ENCODE peak calls at places on chromosome 7, in four cellular contexts. M is SK-N-SH, J is K562, B is H1. Q is an unnamed sample.

GRCh38 chr7:90433221-90433620 is 30.0 kb downstream of the CLDN12 start:
- DNase-seq in J (no peak), B (no peak), M (no peak), Q (no peak)

GRCh38 chr7:20152511-20152910 is 64.7 kb downstream of the MACC1 start:
- DNase-seq in J (no peak), M (no peak), B (no peak), Q (no peak)

GRCh38 chr7:114875171-114875570 is 46.7 kb upstream of the MDFIC start:
- DNase-seq in J (no peak), M (no peak), B (no peak), Q (no peak)

GRCh38 chr7:74657692-74658170 is at the start of gene GTF2I:
- DNase-seq in M (no peak), B (no peak), J (peak), Q (peak)

GRCh38 chr7:128167316-128167691 is 73.8 kb upstream of the LEP start:
- DNase-seq in J (peak), B (no peak), M (peak), Q (peak)

GRCh38 chr7:27129729-27130539 is 623 bp downstream of the HOXA4 start:
- DNase-seq in B (no peak), M (no peak), J (no peak), Q (no peak)

GRCh38 chr7:30893357-30893756 is 18.3 kb upstream of the AQP1 start:
- DNase-seq in J (no peak), M (peak), B (no peak), Q (no peak)

GRCh38 chr7:92614586-92615237 is 24.5 kb upstream of the FAM133B start:
- DNase-seq in M (peak), B (no peak), J (no peak), Q (no peak)

GRCh38 chr7:131365876-131366275 is 38.2 kb downstream of the MKLN1 start:
- DNase-seq in B (no peak), M (no peak), J (no peak), Q (no peak)

GRCh38 chr7:11613292-11613930 is 218.6 kb downstream of the THSD7A start:
- DNase-seq in M (no peak), J (no peak), B (no peak), Q (peak)

GRCh38 chr7:11612737-11613136 is 219.3 kb downstream of the THSD7A start:
- DNase-seq in J (no peak), B (no peak), M (no peak), Q (no peak)

GRCh38 chr7:11620406-11620805 is 211.6 kb downstream of the THSD7A start:
- DNase-seq in J (no peak), M (no peak), B (no peak), Q (no peak)

GRCh38 chr7:11616466-11616865 is 215.5 kb downstream of the THSD7A start:
- DNase-seq in M (no peak), B (no peak), J (no peak), Q (no peak)

GRCh38 chr7:11615163-11615562 is 216.8 kb downstream of the THSD7A start:
- DNase-seq in M (no peak), B (no peak), J (no peak), Q (no peak)
- TF ChIP-seq TEAD4 in M (no peak), B (no peak), J (no peak), Q (no peak)

DNA sequence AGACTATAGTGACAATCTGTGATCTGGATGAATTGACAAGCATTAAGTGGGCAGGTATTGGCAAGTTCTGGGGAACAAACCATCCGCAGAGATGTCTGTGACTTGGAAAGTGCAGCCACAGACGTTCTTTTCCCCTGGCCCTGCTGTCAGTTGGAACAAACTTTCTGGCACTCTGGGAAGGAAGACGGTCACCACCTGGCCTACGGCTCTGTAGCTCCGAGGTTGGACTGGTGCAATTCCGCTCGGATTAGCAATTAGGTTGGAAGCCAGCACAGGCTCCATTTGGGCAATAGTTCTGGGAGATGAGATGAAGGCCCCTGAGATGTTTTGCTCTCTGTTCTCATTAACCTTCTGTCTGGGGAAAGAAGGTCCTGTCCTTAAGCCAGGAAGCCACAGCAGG is 437.5 kb downstream of the CALN1 start:
- DNase-seq in J (no peak), M (no peak), B (no peak), Q (no peak)
- TF ChIP-seq TEAD4 in J (no peak), M (no peak), B (no peak), Q (no peak)

DNA sequence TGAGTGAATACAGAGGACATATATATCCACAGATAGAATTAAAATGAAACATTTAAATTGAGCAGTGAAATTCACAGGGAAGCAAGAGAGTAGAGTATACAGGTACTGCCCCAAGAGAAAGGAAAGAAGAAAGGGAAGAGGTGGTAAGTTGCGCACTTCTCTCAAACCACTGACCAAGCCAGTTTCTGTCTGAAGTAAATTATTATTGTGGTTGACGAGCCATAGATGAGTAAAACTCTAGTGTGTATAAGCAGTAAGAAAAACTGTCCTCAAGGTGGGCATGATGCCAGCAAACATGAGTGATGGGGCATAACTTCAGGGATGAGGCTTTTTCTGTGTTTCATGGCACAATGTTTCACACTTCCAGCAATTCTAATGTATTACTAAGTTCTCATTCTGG is 4.4 kb upstream of the BET1 start:
- DNase-seq in J (no peak), B (no peak), M (no peak), Q (no peak)
- TF ChIP-seq TEAD4 in J (no peak), B (no peak), M (no peak), Q (no peak)

DNA sequence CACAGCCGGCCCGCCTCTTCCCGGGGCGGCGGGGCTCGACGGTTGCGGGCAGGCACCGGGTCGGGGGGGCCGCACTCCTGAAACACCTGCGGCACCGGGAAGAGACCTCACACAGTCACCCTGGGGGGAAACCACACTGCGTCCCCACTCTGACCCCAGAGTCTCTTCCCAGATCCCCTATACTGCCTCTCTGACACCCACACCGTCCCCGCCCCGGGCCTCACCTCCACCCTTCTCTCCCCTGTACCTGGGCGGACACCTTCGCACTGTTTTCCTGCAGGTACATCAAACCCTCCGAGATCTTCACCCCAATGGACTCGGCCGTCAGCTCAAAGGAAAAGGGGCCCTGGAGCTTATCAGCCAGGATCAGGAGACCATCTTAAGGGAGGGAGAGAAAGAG is 3.4 kb upstream of the GAL3ST4 start:
- DNase-seq in B (no peak), J (no peak), M (no peak), Q (peak)
- TF ChIP-seq TEAD4 in B (no peak), J (no peak), M (no peak), Q (no peak)